ENCODE peak calls at places on chromosomes 11 and 22, in five cellular contexts. One of them, this sample, is unnamed.
A peak's percentile ranks its signal among the peaks of the same experiment; 100 is the strongest.

GRCh38 chr22:19336133-19337075 is 44.9 kb upstream of the CLTCL1 start:
- DNase-seq in fibroblast of pulmonary artery: no peak
- DNase-seq in AG09309: no peak
- DNase-seq in MM.1S: no peak
- DNase-seq in upper lobe of right lung: no peak
- DNase-seq in this sample: no peak

GRCh38 chr11:132373405-132374141 is 1003.2 kb downstream of the NTM start:
- DNase-seq in upper lobe of right lung: no peak
- DNase-seq in fibroblast of pulmonary artery: no peak
- DNase-seq in AG09309: no peak
- DNase-seq in MM.1S: peak; percentile 6
- DNase-seq in this sample: no peak

GRCh38 chr11:17599460-17599925 is 52.4 kb downstream of the OTOG start:
- DNase-seq in MM.1S: no peak
- DNase-seq in fibroblast of pulmonary artery: no peak
- DNase-seq in AG09309: no peak
- DNase-seq in upper lobe of right lung: peak; percentile 56
- DNase-seq in this sample: no peak

GRCh38 chr11:125532668-125533067 is 36.6 kb upstream of the FEZ1 start:
- DNase-seq in fibroblast of pulmonary artery: no peak
- DNase-seq in upper lobe of right lung: no peak
- DNase-seq in AG09309: no peak
- DNase-seq in MM.1S: no peak
- DNase-seq in this sample: no peak

GRCh38 chr11:68200639-68201038 is 12.5 kb downstream of the KMT5B start:
- DNase-seq in fibroblast of pulmonary artery: peak; percentile 77
- DNase-seq in AG09309: peak; percentile 67
- DNase-seq in upper lobe of right lung: no peak
- DNase-seq in MM.1S: no peak
- DNase-seq in this sample: peak; percentile 61

GRCh38 chr11:61908730-61909622 is 8.4 kb downstream of the RAB3IL1 start:
- DNase-seq in AG09309: no peak
- DNase-seq in fibroblast of pulmonary artery: no peak
- DNase-seq in upper lobe of right lung: no peak
- DNase-seq in MM.1S: peak; percentile 14
- DNase-seq in this sample: no peak

GRCh38 chr22:44172370-44173108 is 8.2 kb upstream of the PARVG start:
- DNase-seq in fibroblast of pulmonary artery: no peak
- DNase-seq in MM.1S: no peak
- DNase-seq in upper lobe of right lung: peak; percentile 90
- DNase-seq in AG09309: no peak
- DNase-seq in this sample: peak; percentile 28

GRCh38 chr11:73478737-73479347 is 102.6 kb downstream of the RELT start:
- DNase-seq in upper lobe of right lung: no peak
- DNase-seq in fibroblast of pulmonary artery: peak; percentile 47
- DNase-seq in AG09309: no peak
- DNase-seq in MM.1S: peak; percentile 21
- DNase-seq in this sample: peak; percentile 61

GRCh38 chr22:28882545-28882877 is 861 bp upstream of the ZNRF3 start:
- DNase-seq in AG09309: no peak
- DNase-seq in upper lobe of right lung: no peak
- DNase-seq in MM.1S: peak; percentile 23
- DNase-seq in fibroblast of pulmonary artery: peak; percentile 18
- DNase-seq in this sample: no peak

GRCh38 chr22:32606181-32606580 is 131.6 kb downstream of the FBXO7 start:
- DNase-seq in MM.1S: no peak
- DNase-seq in fibroblast of pulmonary artery: no peak
- DNase-seq in upper lobe of right lung: no peak
- DNase-seq in AG09309: no peak
- DNase-seq in this sample: no peak

GRCh38 chr11:61833926-61834277 is 5.8 kb downstream of the FADS2 start:
- DNase-seq in fibroblast of pulmonary artery: peak; percentile 18
- DNase-seq in MM.1S: no peak
- DNase-seq in upper lobe of right lung: no peak
- DNase-seq in AG09309: no peak
- DNase-seq in this sample: no peak

GRCh38 chr11:18618341-18619025 is 15.7 kb downstream of the SPTY2D1 start:
- DNase-seq in fibroblast of pulmonary artery: peak; percentile 75
- DNase-seq in AG09309: no peak
- DNase-seq in upper lobe of right lung: no peak
- DNase-seq in MM.1S: no peak
- DNase-seq in this sample: no peak

GRCh38 chr11:8017894-8018741 is 31.0 kb downstream of the EIF3F start:
- DNase-seq in fibroblast of pulmonary artery: no peak
- DNase-seq in upper lobe of right lung: peak; percentile 52
- DNase-seq in MM.1S: no peak
- DNase-seq in AG09309: no peak
- DNase-seq in this sample: no peak

GRCh38 chr11:11722246-11722645 is 100.4 kb upstream of the GALNT18 start:
- DNase-seq in fibroblast of pulmonary artery: no peak
- DNase-seq in MM.1S: no peak
- DNase-seq in AG09309: no peak
- DNase-seq in upper lobe of right lung: no peak
- DNase-seq in this sample: no peak

GRCh38 chr11:84322211-84322610 is 1036.0 kb upstream of the CCDC90B start:
- DNase-seq in fibroblast of pulmonary artery: no peak
- DNase-seq in upper lobe of right lung: no peak
- DNase-seq in MM.1S: no peak
- DNase-seq in AG09309: no peak
- DNase-seq in this sample: no peak

GRCh38 chr11:126585388-126586302 is 230.2 kb downstream of the ST3GAL4 start:
- DNase-seq in AG09309: peak; percentile 75
- DNase-seq in upper lobe of right lung: no peak
- DNase-seq in fibroblast of pulmonary artery: peak; percentile 97
- DNase-seq in MM.1S: no peak
- DNase-seq in this sample: peak; percentile 97

GRCh38 chr11:117281159-117281558 is 10.0 kb upstream of the BACE1-AS start:
- DNase-seq in MM.1S: no peak
- DNase-seq in AG09309: peak; percentile 97
- DNase-seq in upper lobe of right lung: no peak
- DNase-seq in fibroblast of pulmonary artery: peak; percentile 99
- DNase-seq in this sample: peak; percentile 89

GRCh38 chr11:92897487-92897886 is 72.0 kb upstream of the MTNR1B start:
- DNase-seq in AG09309: no peak
- DNase-seq in MM.1S: no peak
- DNase-seq in fibroblast of pulmonary artery: no peak
- DNase-seq in upper lobe of right lung: no peak
- DNase-seq in this sample: no peak

GRCh38 chr11:74701351-74701750 is 29.9 kb downstream of the CHRDL2 start:
- DNase-seq in MM.1S: peak; percentile 20
- DNase-seq in AG09309: no peak
- DNase-seq in fibroblast of pulmonary artery: no peak
- DNase-seq in upper lobe of right lung: no peak
- DNase-seq in this sample: peak; percentile 19

GRCh38 chr11:16776716-16777115 is 38.3 kb downstream of the C11orf58 start:
- DNase-seq in upper lobe of right lung: peak; percentile 31
- DNase-seq in fibroblast of pulmonary artery: no peak
- DNase-seq in AG09309: no peak
- DNase-seq in MM.1S: no peak
- DNase-seq in this sample: no peak

GRCh38 chr11:130371004-130371590 is 56.4 kb upstream of the ZBTB44 start:
- DNase-seq in AG09309: no peak
- DNase-seq in fibroblast of pulmonary artery: no peak
- DNase-seq in MM.1S: no peak
- DNase-seq in upper lobe of right lung: no peak
- DNase-seq in this sample: no peak
- TF ChIP-seq CTCF in AG09309: no peak
- TF ChIP-seq CTCF in fibroblast of pulmonary artery: no peak
- TF ChIP-seq CTCF in MM.1S: no peak
- TF ChIP-seq CTCF in upper lobe of right lung: no peak
- TF ChIP-seq CTCF in this sample: no peak

DNA sequence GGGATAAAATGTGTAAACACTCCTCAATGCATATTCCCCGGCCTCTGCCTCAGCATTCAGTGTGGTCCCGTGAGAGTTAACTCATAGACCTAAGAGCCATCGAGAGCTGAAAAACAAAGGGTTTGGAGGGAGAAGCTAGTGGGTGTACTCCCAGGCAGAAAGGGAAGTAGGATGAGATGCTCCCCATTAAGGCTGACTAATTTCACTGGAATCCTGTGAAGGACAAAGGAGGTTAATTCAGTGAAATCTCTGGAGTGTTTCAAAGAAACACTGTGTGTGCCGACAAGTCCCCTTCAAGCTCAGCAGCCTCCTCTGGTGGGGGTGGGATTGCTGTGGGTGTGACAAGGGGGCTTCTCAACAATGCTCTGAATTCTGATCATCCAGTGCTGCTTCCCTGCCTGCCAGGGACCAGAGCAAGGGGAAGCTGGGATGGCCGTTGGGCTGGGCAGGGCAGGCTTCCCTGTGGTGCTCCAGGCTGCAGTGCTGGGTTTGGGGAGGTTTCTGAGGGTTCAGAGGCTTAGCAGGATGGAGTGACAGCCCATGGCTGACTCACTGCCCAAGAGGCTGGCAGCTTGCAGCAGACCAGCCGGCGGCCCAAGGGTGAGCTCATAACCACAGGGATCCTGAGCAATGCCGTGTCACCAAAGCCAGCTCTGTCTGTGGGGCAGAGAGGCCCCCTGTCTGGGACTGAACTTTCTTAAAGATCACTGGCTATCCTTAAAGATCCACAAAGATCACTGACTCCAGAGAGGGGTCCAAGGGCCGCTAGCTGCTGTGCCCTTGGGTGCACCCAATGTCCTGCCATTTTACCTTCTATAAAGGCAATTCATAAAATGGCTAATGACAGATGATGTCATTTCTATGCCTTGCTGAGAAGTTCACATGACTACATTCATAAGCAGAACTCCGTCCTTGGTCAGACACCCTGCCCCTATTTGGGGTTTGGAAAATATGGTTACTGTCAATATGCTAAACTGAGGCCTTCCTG is 61.3 kb upstream of the BMAL1 start:
- DNase-seq in fibroblast of pulmonary artery: peak; percentile 88
- DNase-seq in MM.1S: no peak
- DNase-seq in AG09309: peak; percentile 90
- DNase-seq in upper lobe of right lung: no peak
- DNase-seq in this sample: peak; percentile 92
- TF ChIP-seq CTCF in fibroblast of pulmonary artery: peak; percentile 2
- TF ChIP-seq CTCF in MM.1S: no peak
- TF ChIP-seq CTCF in AG09309: peak; percentile 12
- TF ChIP-seq CTCF in upper lobe of right lung: no peak
- TF ChIP-seq CTCF in this sample: no peak

GRCh38 chr22:41782751-41783150 is 17.7 kb upstream of the CCDC134 start:
- DNase-seq in upper lobe of right lung: no peak
- DNase-seq in AG09309: no peak
- DNase-seq in MM.1S: no peak
- DNase-seq in fibroblast of pulmonary artery: no peak
- DNase-seq in this sample: no peak

GRCh38 chr22:41779889-41780505 is 20.5 kb upstream of the CCDC134 start:
- DNase-seq in AG09309: no peak
- DNase-seq in upper lobe of right lung: no peak
- DNase-seq in fibroblast of pulmonary artery: no peak
- DNase-seq in MM.1S: no peak
- DNase-seq in this sample: no peak

GRCh38 chr22:41782316-41782715 is 18.2 kb upstream of the CCDC134 start:
- DNase-seq in AG09309: no peak
- DNase-seq in upper lobe of right lung: no peak
- DNase-seq in MM.1S: no peak
- DNase-seq in fibroblast of pulmonary artery: no peak
- DNase-seq in this sample: no peak

GRCh38 chr22:41780714-41781507 is 19.6 kb upstream of the CCDC134 start:
- DNase-seq in upper lobe of right lung: peak; percentile 77
- DNase-seq in MM.1S: peak; percentile 87
- DNase-seq in AG09309: no peak
- DNase-seq in fibroblast of pulmonary artery: peak; percentile 83
- DNase-seq in this sample: no peak

GRCh38 chr22:41781508-41781906 is 19.0 kb upstream of the CCDC134 start:
- DNase-seq in AG09309: no peak
- DNase-seq in fibroblast of pulmonary artery: no peak
- DNase-seq in upper lobe of right lung: no peak
- DNase-seq in MM.1S: no peak
- DNase-seq in this sample: no peak
- TF ChIP-seq CTCF in AG09309: no peak
- TF ChIP-seq CTCF in fibroblast of pulmonary artery: no peak
- TF ChIP-seq CTCF in upper lobe of right lung: no peak
- TF ChIP-seq CTCF in MM.1S: no peak
- TF ChIP-seq CTCF in this sample: no peak

DNA sequence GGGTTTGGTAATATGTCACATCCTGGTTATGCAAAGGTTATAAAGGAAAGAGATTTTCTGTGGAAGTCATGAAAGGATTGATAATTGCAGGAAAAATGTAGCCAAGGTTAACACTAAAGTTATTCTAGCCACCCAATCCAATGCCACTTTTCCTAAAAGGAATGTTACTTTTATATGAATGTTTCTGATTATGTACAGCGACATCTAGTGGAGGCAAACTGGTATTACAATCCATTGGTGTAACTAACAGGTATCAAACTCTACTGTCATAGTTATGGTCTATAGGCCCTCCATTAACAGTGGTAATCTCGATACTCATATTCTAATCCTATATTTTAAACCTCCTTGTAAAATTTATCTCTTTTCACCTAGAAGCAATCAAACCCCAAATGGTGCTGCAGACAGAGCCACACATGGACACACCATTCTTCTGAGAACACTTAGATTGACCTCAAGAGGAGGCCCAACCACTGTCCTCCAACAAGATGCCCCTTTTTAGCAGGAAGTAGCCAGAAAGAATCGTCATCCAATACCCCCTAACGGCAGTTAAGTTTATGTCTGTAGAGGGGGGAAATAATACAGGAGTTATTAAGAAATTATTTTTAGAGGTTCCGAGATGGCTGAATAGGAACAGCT is 74.9 kb upstream of the RAG2 start:
- DNase-seq in MM.1S: peak; percentile 31
- DNase-seq in fibroblast of pulmonary artery: peak; percentile 67
- DNase-seq in AG09309: peak; percentile 20
- DNase-seq in upper lobe of right lung: no peak
- DNase-seq in this sample: peak; percentile 62
- TF ChIP-seq CTCF in MM.1S: peak; percentile 76
- TF ChIP-seq CTCF in fibroblast of pulmonary artery: peak; percentile 76
- TF ChIP-seq CTCF in AG09309: peak; percentile 54
- TF ChIP-seq CTCF in upper lobe of right lung: peak; percentile 94
- TF ChIP-seq CTCF in this sample: peak; percentile 57

GRCh38 chr11:78993800-78994430 is 419.3 kb upstream of the NARS2 start:
- DNase-seq in AG09309: no peak
- DNase-seq in fibroblast of pulmonary artery: no peak
- DNase-seq in MM.1S: no peak
- DNase-seq in upper lobe of right lung: no peak
- DNase-seq in this sample: no peak

GRCh38 chr11:78991681-78992080 is 417.0 kb upstream of the NARS2 start:
- DNase-seq in AG09309: no peak
- DNase-seq in MM.1S: no peak
- DNase-seq in upper lobe of right lung: no peak
- DNase-seq in fibroblast of pulmonary artery: no peak
- DNase-seq in this sample: no peak

DNA sequence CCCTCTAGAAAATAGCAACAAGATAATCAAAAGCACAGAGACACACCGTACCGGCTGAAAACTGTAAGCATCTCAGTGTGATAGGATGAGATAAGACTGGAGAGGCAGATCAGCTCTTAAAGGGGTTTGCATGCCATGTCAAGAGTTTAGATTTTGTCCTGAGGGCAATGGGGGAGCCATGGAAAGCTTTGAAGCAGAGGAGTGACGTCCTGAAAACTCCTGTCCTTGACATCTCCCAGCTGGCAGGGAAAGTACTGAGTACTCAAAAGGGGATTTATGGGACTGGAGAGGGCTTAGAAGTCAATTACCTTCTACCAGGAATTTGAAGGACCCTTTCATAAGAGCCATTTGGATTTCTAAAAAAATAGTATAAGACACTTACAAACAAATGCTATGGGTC is 420.5 kb upstream of the NARS2 start:
- DNase-seq in fibroblast of pulmonary artery: no peak
- DNase-seq in AG09309: no peak
- DNase-seq in upper lobe of right lung: no peak
- DNase-seq in MM.1S: no peak
- DNase-seq in this sample: no peak
- TF ChIP-seq CTCF in fibroblast of pulmonary artery: no peak
- TF ChIP-seq CTCF in AG09309: no peak
- TF ChIP-seq CTCF in upper lobe of right lung: no peak
- TF ChIP-seq CTCF in MM.1S: no peak
- TF ChIP-seq CTCF in this sample: no peak

GRCh38 chr11:120115272-120116000 is 22.5 kb downstream of the TRIM29 start:
- DNase-seq in fibroblast of pulmonary artery: no peak
- DNase-seq in AG09309: no peak
- DNase-seq in MM.1S: no peak
- DNase-seq in upper lobe of right lung: no peak
- DNase-seq in this sample: no peak
- TF ChIP-seq CTCF in fibroblast of pulmonary artery: peak; percentile 5
- TF ChIP-seq CTCF in AG09309: no peak
- TF ChIP-seq CTCF in MM.1S: peak; percentile 33
- TF ChIP-seq CTCF in upper lobe of right lung: no peak
- TF ChIP-seq CTCF in this sample: no peak

This sample was measured in MCF 10A.